ENCODE peak calls at places on chromosomes 13 and 19, in nine cellular contexts. F is spleen, V is bronchial epithelial cell, P is omental fat pad, Y is PC-9, K is A549, T is choroid plexus epithelial cell, O is Peyer's patch, I is AG04450. L is an unnamed sample.

GRCh38 chr19:49058592-49058991 is 1.0 kb upstream of the CGB7 start:
- DNase-seq in F (no peak), V (peak; percentile 54), P (no peak), Y (no peak), K (no peak), T (peak; percentile 66), O (no peak), I (no peak), L (peak; percentile 44)

GRCh38 chr19:6551607-6552450 is 21.0 kb downstream of the TNFSF9 start:
- DNase-seq in F (peak; percentile 90), V (no peak), P (no peak), Y (no peak), K (peak; percentile 64), T (no peak), O (peak; percentile 68), I (no peak), L (no peak)

GRCh38 chr13:101527130-101527529 is 74.7 kb downstream of the ITGBL1 start:
- DNase-seq in F (no peak), V (peak; percentile 57), P (no peak), Y (no peak), K (no peak), T (no peak), O (no peak), I (no peak), L (no peak)

GRCh38 chr19:2552859-2553258 is 76.9 kb downstream of the GADD45B start:
- DNase-seq in F (peak; percentile 41), V (no peak), P (no peak), Y (no peak), K (no peak), T (peak; percentile 40), O (peak; percentile 78), I (no peak), L (no peak)

GRCh38 chr19:38070573-38070972 is 153.4 kb downstream of the DPF1 start:
- DNase-seq in F (no peak), V (peak; percentile 78), P (no peak), Y (peak; percentile 47), K (no peak), T (peak; percentile 61), O (no peak), I (peak; percentile 43), L (peak; percentile 28)

GRCh38 chr13:79346300-79346914 is 59.6 kb downstream of the RBM26 start:
- DNase-seq in F (no peak), V (no peak), P (no peak), Y (no peak), K (no peak), T (peak; percentile 30), O (no peak), I (no peak), L (no peak)

GRCh38 chr13:98349731-98350305 is 172.7 kb upstream of the RNF113B start:
- DNase-seq in F (no peak), V (no peak), P (no peak), Y (peak; percentile 7), K (no peak), T (peak; percentile 25), O (no peak), I (no peak), L (no peak)

GRCh38 chr13:92362717-92363116 is 863.9 kb upstream of the GPC6 start:
- DNase-seq in F (no peak), V (no peak), P (no peak), Y (no peak), K (no peak), T (peak; percentile 50), O (no peak), I (no peak), L (no peak)

GRCh38 chr19:9362905-9363304 is at the start of gene ZNF177:
- DNase-seq in F (no peak), V (no peak), P (no peak), Y (no peak), K (no peak), T (peak; percentile 4), O (no peak), I (no peak), L (no peak)

GRCh38 chr19:40241125-40241808 is 14.8 kb upstream of the CCNP start:
- DNase-seq in F (no peak), V (no peak), P (no peak), Y (no peak), K (no peak), T (no peak), O (no peak), I (no peak), L (no peak)

GRCh38 chr19:43564800-43565199 is 10.5 kb downstream of the XRCC1 start:
- DNase-seq in F (no peak), V (no peak), P (no peak), Y (no peak), K (no peak), T (peak; percentile 30), O (no peak), I (no peak), L (no peak)

GRCh38 chr13:33874871-33875270 is 56.9 kb downstream of the RFC3 start:
- DNase-seq in F (no peak), V (no peak), P (no peak), Y (no peak), K (no peak), T (no peak), O (no peak), I (no peak), L (no peak)

GRCh38 chr19:50332264-50333038 is 3.3 kb upstream of the KCNC3 start:
- DNase-seq in F (peak; percentile 71), V (no peak), P (no peak), Y (peak; percentile 69), K (no peak), T (no peak), O (no peak), I (no peak), L (peak; percentile 33)

DNA sequence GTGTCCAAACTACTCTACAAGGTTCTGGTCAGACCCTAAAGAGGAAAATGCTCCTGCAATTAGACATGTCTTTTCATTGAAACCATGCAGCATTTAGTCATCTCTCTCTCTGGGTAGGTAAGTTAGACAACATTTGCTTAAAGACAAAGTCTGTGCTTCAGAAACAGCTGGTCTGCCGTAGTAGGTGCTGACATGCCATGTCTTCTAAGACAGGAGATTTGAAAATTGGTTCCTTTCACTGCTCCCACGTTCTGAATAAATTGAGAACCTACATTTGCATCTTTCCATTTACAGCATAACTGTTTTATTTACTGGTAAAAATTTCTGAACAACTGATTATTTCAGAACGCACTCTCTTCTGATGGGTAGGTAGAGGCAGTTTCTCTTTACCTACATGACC is 494.0 kb downstream of the EFNB2 start:
- DNase-seq in F (no peak), V (peak; percentile 3), P (no peak), Y (no peak), K (no peak), T (no peak), O (no peak), I (no peak), L (no peak)
- TF ChIP-seq CTCF in F (no peak), V (no peak), P (no peak), Y (no peak), K (no peak), T (no peak), O (no peak), I (no peak), L (no peak)

GRCh38 chr13:99656843-99657506 is 155.7 kb downstream of the TM9SF2 start:
- DNase-seq in F (no peak), V (no peak), P (no peak), Y (no peak), K (no peak), T (peak; percentile 22), O (no peak), I (no peak), L (no peak)

GRCh38 chr13:99659234-99659633 is 158.0 kb downstream of the TM9SF2 start:
- DNase-seq in F (no peak), V (no peak), P (no peak), Y (no peak), K (no peak), T (no peak), O (no peak), I (no peak), L (no peak)

GRCh38 chr13:99658266-99658991 is 157.2 kb downstream of the TM9SF2 start:
- DNase-seq in F (peak; percentile 88), V (peak; percentile 5), P (no peak), Y (no peak), K (peak; percentile 21), T (peak; percentile 86), O (peak; percentile 74), I (no peak), L (peak; percentile 19)

GRCh38 chr13:99656092-99656745 is 154.9 kb downstream of the TM9SF2 start:
- DNase-seq in F (peak; percentile 83), V (peak; percentile 63), P (peak; percentile 87), Y (peak; percentile 60), K (peak; percentile 47), T (peak; percentile 88), O (peak; percentile 93), I (peak; percentile 18), L (peak; percentile 65)

DNA sequence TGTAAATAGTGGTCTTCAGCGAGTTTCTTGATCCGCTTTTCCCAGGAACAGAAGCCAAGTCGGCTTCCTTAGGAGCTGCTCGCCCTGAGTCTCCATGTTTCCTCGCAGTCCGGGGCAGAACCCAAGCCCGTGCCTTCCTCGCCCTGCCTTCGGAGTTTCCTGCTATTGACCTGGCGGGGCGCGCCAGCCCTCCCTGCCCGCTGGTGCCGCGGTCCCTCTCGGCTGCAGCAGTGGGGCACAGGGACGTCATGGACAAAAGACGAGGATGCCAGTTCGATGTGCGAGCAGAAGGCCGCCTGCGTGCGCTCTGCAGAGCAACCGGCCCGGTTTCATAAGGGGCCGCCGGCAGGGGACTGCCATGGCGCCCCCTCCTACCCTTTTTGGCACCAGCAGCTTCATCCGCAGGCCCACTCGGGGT is 156.6 kb downstream of the TM9SF2 start:
- DNase-seq in F (no peak), V (no peak), P (no peak), Y (no peak), K (peak; percentile 15), T (peak; percentile 43), O (peak; percentile 53), I (no peak), L (peak; percentile 30)
- TF ChIP-seq CTCF in F (no peak), V (no peak), P (no peak), Y (no peak), K (no peak), T (peak; percentile 21), O (no peak), I (peak; percentile 10), L (no peak)

DNA sequence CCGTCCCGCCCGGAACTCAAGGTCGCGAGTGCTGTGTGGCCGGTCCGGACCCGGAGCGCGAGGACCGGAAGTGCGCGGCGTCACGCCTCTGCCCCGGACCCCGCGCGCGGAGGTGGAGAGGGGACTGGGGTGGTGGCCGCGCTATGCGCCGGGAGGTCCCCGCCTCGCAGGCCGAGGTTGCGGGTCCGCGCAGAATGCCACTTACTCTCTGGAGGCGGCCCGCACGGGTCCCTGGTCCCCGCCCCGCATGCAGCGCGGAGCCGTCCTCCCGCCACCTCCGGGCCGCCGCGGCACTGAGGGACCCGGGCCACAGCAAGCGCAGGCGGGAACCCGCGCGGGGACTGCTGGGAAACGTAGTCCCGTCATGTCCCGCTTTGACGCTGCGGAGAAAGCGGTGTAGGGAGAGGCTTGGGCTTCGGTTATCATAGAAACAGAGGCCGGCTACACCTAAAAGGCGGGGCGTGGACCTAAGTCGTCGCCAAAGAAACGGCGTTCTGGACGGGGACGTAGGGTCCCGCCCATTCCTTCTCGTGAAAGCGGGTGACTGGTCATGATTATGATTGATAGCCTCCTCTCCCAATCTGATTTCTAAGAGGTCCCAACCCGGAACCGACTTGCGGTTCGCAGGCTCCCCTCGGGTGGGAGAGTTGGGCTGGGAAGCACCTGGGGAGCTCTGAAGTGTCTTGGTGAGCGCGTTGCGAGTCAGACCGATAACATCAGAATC is at the start of gene ZNF837:
- DNase-seq in F (peak; percentile 100), V (peak; percentile 100), P (peak; percentile 82), Y (peak; percentile 96), K (peak; percentile 99), T (peak; percentile 100), O (peak; percentile 100), I (peak; percentile 100), L (peak; percentile 99)
- TF ChIP-seq CTCF in F (peak; percentile 45), V (no peak), P (no peak), Y (no peak), K (no peak), T (no peak), O (no peak), I (no peak), L (no peak)

GRCh38 chr13:45582533-45583076 is 32.9 kb downstream of the ERICH6B start:
- DNase-seq in F (no peak), V (no peak), P (no peak), Y (no peak), K (no peak), T (no peak), O (no peak), I (no peak), L (no peak)
- TF ChIP-seq CTCF in F (no peak), V (no peak), P (no peak), Y (no peak), K (no peak), T (no peak), O (no peak), I (no peak), L (no peak)

L was measured in Calu3.